ENCODE peak calls at places on chromosomes 2 and 18, in eight cellular contexts. U is A172; B is stimulated activated naive CD8-positive, alpha-beta T cell treated with anti-CD3 and anti-CD28 coated beads, Interleukin-15, amount 100 ng/mL, for 72 hours; M is activated naive CD4-positive, alpha-beta T cell; T is activated CD4-positive, alpha-beta T cell treated with anti-CD3 and anti-CD28 coated beads, Interleukin-2, amount 50 U/mL, for 48 hours; V is activated naive CD8-positive, alpha-beta T cell treated with anti-CD3 and anti-CD28 coated beads, Interleukin-2, amount 50 U/mL, for 24 hours; D is activated CD4-positive, alpha-beta memory T cell treated with anti-CD3 and anti-CD28 coated beads for 36 hours; Q is lower lobe of right lung. O is an unnamed sample.

GRCh38 chr18:73283032-73283431 is 415.2 kb upstream of the NETO1 start:
- DNase-seq in M (no peak), U (no peak), V (no peak), Q (no peak), B (no peak), T (no peak), D (no peak), O (no peak)

GRCh38 chr2:10668402-10669012 is 21.3 kb downstream of the NOL10 start:
- DNase-seq in U (peak; percentile 46), Q (no peak), B (no peak), M (no peak), T (no peak), D (no peak), V (no peak), O (no peak)

GRCh38 chr2:168964251-168964807 is 63.2 kb downstream of the G6PC2 start:
- DNase-seq in D (no peak), M (no peak), V (no peak), B (no peak), U (no peak), Q (no peak), T (no peak), O (no peak)

GRCh38 chr2:178891265-178891958 is 84.2 kb upstream of the TTN start:
- DNase-seq in U (peak; percentile 71), D (peak; percentile 61), Q (no peak), M (peak; percentile 14), B (peak; percentile 57), V (peak; percentile 66), T (peak; percentile 70), O (peak; percentile 70)

GRCh38 chr2:239938651-239939486 is 86.3 kb downstream of the NDUFA10 start:
- DNase-seq in V (no peak), Q (peak; percentile 41), T (no peak), M (no peak), B (peak; percentile 7), U (no peak), D (peak; percentile 3), O (no peak)

GRCh38 chr2:126399001-126399400 is 257.0 kb upstream of the GYPC start:
- DNase-seq in U (no peak), Q (no peak), T (peak; percentile 31), B (no peak), D (peak; percentile 24), V (peak; percentile 12), M (no peak), O (no peak)

GRCh38 chr2:26528186-26528585 is 50.3 kb upstream of the OTOF start:
- DNase-seq in V (no peak), B (no peak), U (no peak), T (no peak), Q (no peak), D (no peak), M (no peak), O (no peak)

GRCh38 chr2:109381327-109381820 is 232.4 kb downstream of the SEPTIN10 start:
- DNase-seq in V (no peak), B (peak; percentile 2), M (no peak), Q (no peak), U (no peak), D (no peak), T (no peak), O (no peak)

GRCh38 chr18:3655637-3656050 is 205.7 kb downstream of the TGIF1 start:
- DNase-seq in B (no peak), V (no peak), D (no peak), Q (no peak), U (no peak), T (no peak), M (no peak), O (peak; percentile 73)